ENCODE peak calls at places on chromosomes 13 and 19, in seven cellular contexts. Z, Q, O, J, D, V and L are unnamed samples.

GRCh38 chr13:54029226-54029625 is 1000.6 kb downstream of the OLFM4 start:
- DNase-seq in Z (no peak), Q (no peak), O (no peak), J (peak), D (no peak), V (no peak), L (no peak)

GRCh38 chr19:30622276-30622675 is 250.1 kb downstream of the ZNF536 start:
- DNase-seq in Z (no peak), Q (no peak), O (no peak), J (no peak), D (no peak), V (no peak), L (no peak)

GRCh38 chr19:38388310-38389100 is at the start of gene SPRED3:
- DNase-seq in Z (peak), Q (peak), O (peak), J (peak), D (no peak), V (no peak), L (peak)

GRCh38 chr13:113544071-113544891 is 40.3 kb upstream of the TFDP1 start:
- DNase-seq in Z (no peak), Q (peak), O (no peak), J (no peak), D (no peak), V (no peak), L (no peak)

GRCh38 chr13:44267966-44268365 is 105.7 kb upstream of the SERP2 start:
- DNase-seq in Z (no peak), Q (no peak), O (peak), J (no peak), D (no peak), V (no peak), L (peak)

GRCh38 chr19:45972081-45972943 is 1.4 kb downstream of the NOVA2 start:
- DNase-seq in Z (no peak), Q (no peak), O (no peak), J (no peak), D (no peak), V (peak), L (peak)

GRCh38 chr19:57587529-57587928 is 3.6 kb downstream of the ZIK1 start:
- DNase-seq in Z (no peak), Q (no peak), O (peak), J (no peak), D (no peak), V (no peak), L (peak)

GRCh38 chr19:34124828-34125227 is 47.5 kb upstream of the LSM14A start:
- DNase-seq in Z (no peak), Q (no peak), O (no peak), J (no peak), D (no peak), V (no peak), L (no peak)

GRCh38 chr19:22523940-22524339 is 101.8 kb upstream of the ZNF98 start:
- DNase-seq in Z (no peak), Q (no peak), O (no peak), J (no peak), D (no peak), V (no peak), L (no peak)

GRCh38 chr19:43908659-43909058 is 26.4 kb downstream of the ZNF45 start:
- DNase-seq in Z (no peak), Q (no peak), O (no peak), J (no peak), D (no peak), V (no peak), L (no peak)

GRCh38 chr19:29001922-29002247 is 211.1 kb downstream of the UQCRFS1 start:
- DNase-seq in Z (no peak), Q (no peak), O (no peak), J (no peak), D (no peak), V (no peak), L (no peak)

GRCh38 chr19:42252365-42253244 is 2.3 kb downstream of the ERF start:
- DNase-seq in Z (no peak), Q (no peak), O (peak), J (no peak), D (no peak), V (no peak), L (peak)

GRCh38 chr19:51389143-51389542 is 1.2 kb downstream of the C19orf84 start:
- DNase-seq in Z (no peak), Q (no peak), O (no peak), J (no peak), D (no peak), V (no peak), L (no peak)

GRCh38 chr19:1811472-1811894 is 593 bp downstream of the ATP8B3 start:
- DNase-seq in Z (peak), Q (peak), O (peak), J (peak), D (peak), V (no peak), L (peak)

GRCh38 chr13:23146811-23147245 is 34.0 kb upstream of the SGCG start:
- DNase-seq in Z (no peak), Q (no peak), O (no peak), J (no peak), D (no peak), V (no peak), L (no peak)

GRCh38 chr19:44810555-44811447 is 1.9 kb downstream of the BCAM start:
- DNase-seq in Z (no peak), Q (no peak), O (no peak), J (no peak), D (no peak), V (no peak), L (peak)

GRCh38 chr19:17951151-17952040 is 15.5 kb upstream of the KCNN1 start:
- DNase-seq in Z (no peak), Q (no peak), O (no peak), J (no peak), D (no peak), V (no peak), L (peak)

GRCh38 chr19:16416574-16416973 is 55.2 kb downstream of the EPS15L1 start:
- DNase-seq in Z (no peak), Q (no peak), O (no peak), J (no peak), D (no peak), V (no peak), L (no peak)